ENCODE peak calls at places on chromosome 9, in six cellular contexts. One of them, this sample, is unnamed.

GRCh38 chr9:97507585-97507984 is 6.1 kb downstream of the TMOD1 start:
- DNase-seq in activated CD8-positive, alpha-beta memory T cell treated with anti-CD3 and anti-CD28 coated beads for 24 hours: no peak
- DNase-seq in HT1080: no peak
- DNase-seq in cardiac muscle cell: no peak
- DNase-seq in GM12891: no peak
- DNase-seq in ovary: no peak
- DNase-seq in this sample: no peak

GRCh38 chr9:111979561-111979960 is 82.9 kb downstream of the UGCG start:
- DNase-seq in cardiac muscle cell: no peak
- DNase-seq in GM12891: no peak
- DNase-seq in ovary: no peak
- DNase-seq in HT1080: no peak
- DNase-seq in activated CD8-positive, alpha-beta memory T cell treated with anti-CD3 and anti-CD28 coated beads for 24 hours: no peak
- DNase-seq in this sample: no peak

GRCh38 chr9:129394011-129394919 is 216.2 kb upstream of the IER5L start:
- DNase-seq in HT1080: no peak
- DNase-seq in GM12891: no peak
- DNase-seq in cardiac muscle cell: no peak
- DNase-seq in ovary: no peak
- DNase-seq in activated CD8-positive, alpha-beta memory T cell treated with anti-CD3 and anti-CD28 coated beads for 24 hours: no peak
- DNase-seq in this sample: no peak

GRCh38 chr9:124008307-124008854 is 3.2 kb upstream of the LHX2 start:
- DNase-seq in cardiac muscle cell: no peak
- DNase-seq in HT1080: no peak
- DNase-seq in ovary: no peak
- DNase-seq in activated CD8-positive, alpha-beta memory T cell treated with anti-CD3 and anti-CD28 coated beads for 24 hours: no peak
- DNase-seq in GM12891: no peak
- DNase-seq in this sample: peak; percentile 52

GRCh38 chr9:4661165-4662095 is 664 bp upstream of the PLPP6 start:
- DNase-seq in cardiac muscle cell: no peak
- DNase-seq in activated CD8-positive, alpha-beta memory T cell treated with anti-CD3 and anti-CD28 coated beads for 24 hours: no peak
- DNase-seq in ovary: no peak
- DNase-seq in GM12891: no peak
- DNase-seq in HT1080: no peak
- DNase-seq in this sample: peak; percentile 58

GRCh38 chr9:94639045-94639995 is at the start of gene FBP1:
- DNase-seq in GM12891: peak; percentile 33
- DNase-seq in HT1080: no peak
- DNase-seq in ovary: peak; percentile 34
- DNase-seq in cardiac muscle cell: peak; percentile 44
- DNase-seq in activated CD8-positive, alpha-beta memory T cell treated with anti-CD3 and anti-CD28 coated beads for 24 hours: peak; percentile 76
- DNase-seq in this sample: no peak

GRCh38 chr9:87310827-87311564 is 186.7 kb upstream of the DAPK1 start:
- DNase-seq in HT1080: no peak
- DNase-seq in cardiac muscle cell: no peak
- DNase-seq in activated CD8-positive, alpha-beta memory T cell treated with anti-CD3 and anti-CD28 coated beads for 24 hours: no peak
- DNase-seq in ovary: no peak
- DNase-seq in GM12891: no peak
- DNase-seq in this sample: no peak

GRCh38 chr9:132996526-132996925 is 18.0 kb downstream of the GFI1B start:
- DNase-seq in ovary: no peak
- DNase-seq in activated CD8-positive, alpha-beta memory T cell treated with anti-CD3 and anti-CD28 coated beads for 24 hours: no peak
- DNase-seq in HT1080: no peak
- DNase-seq in GM12891: no peak
- DNase-seq in cardiac muscle cell: no peak
- DNase-seq in this sample: no peak

GRCh38 chr9:78745996-78746395 is 449.1 kb downstream of the PSAT1 start:
- DNase-seq in ovary: no peak
- DNase-seq in cardiac muscle cell: no peak
- DNase-seq in GM12891: no peak
- DNase-seq in activated CD8-positive, alpha-beta memory T cell treated with anti-CD3 and anti-CD28 coated beads for 24 hours: no peak
- DNase-seq in HT1080: no peak
- DNase-seq in this sample: no peak

GRCh38 chr9:99322299-99322698 is 100.2 kb downstream of the SEC61B start:
- DNase-seq in ovary: no peak
- DNase-seq in HT1080: no peak
- DNase-seq in cardiac muscle cell: peak; percentile 3
- DNase-seq in activated CD8-positive, alpha-beta memory T cell treated with anti-CD3 and anti-CD28 coated beads for 24 hours: no peak
- DNase-seq in GM12891: no peak
- DNase-seq in this sample: no peak

GRCh38 chr9:109335929-109336328 is 15.1 kb upstream of the EPB41L4B start:
- DNase-seq in cardiac muscle cell: no peak
- DNase-seq in activated CD8-positive, alpha-beta memory T cell treated with anti-CD3 and anti-CD28 coated beads for 24 hours: no peak
- DNase-seq in HT1080: no peak
- DNase-seq in GM12891: no peak
- DNase-seq in ovary: no peak
- DNase-seq in this sample: no peak

GRCh38 chr9:121240394-121241145 is 27.4 kb upstream of the GSN start:
- DNase-seq in HT1080: no peak
- DNase-seq in GM12891: no peak
- DNase-seq in ovary: no peak
- DNase-seq in activated CD8-positive, alpha-beta memory T cell treated with anti-CD3 and anti-CD28 coated beads for 24 hours: no peak
- DNase-seq in cardiac muscle cell: no peak
- DNase-seq in this sample: no peak

GRCh38 chr9:86434039-86434726 is 80.0 kb upstream of the TUT7 start:
- DNase-seq in cardiac muscle cell: peak; percentile 57
- DNase-seq in GM12891: peak; percentile 17
- DNase-seq in activated CD8-positive, alpha-beta memory T cell treated with anti-CD3 and anti-CD28 coated beads for 24 hours: no peak
- DNase-seq in ovary: peak; percentile 55
- DNase-seq in HT1080: peak; percentile 49
- DNase-seq in this sample: peak; percentile 55

GRCh38 chr9:136107155-136107952 is 11.3 kb downstream of the TMEM250 start:
- DNase-seq in GM12891: no peak
- DNase-seq in HT1080: no peak
- DNase-seq in activated CD8-positive, alpha-beta memory T cell treated with anti-CD3 and anti-CD28 coated beads for 24 hours: peak; percentile 77
- DNase-seq in cardiac muscle cell: no peak
- DNase-seq in ovary: no peak
- DNase-seq in this sample: no peak